ENCODE peak calls at places on chromosome 20, in four cellular contexts. W, L, X and R are unnamed samples.

GRCh38 chr20:38730167-38730988 is 6.1 kb downstream of the SLC32A1 start:
- DNase-seq in X (no peak), W (no peak), L (no peak), R (no peak)

GRCh38 chr20:57654363-57654997 is 34.3 kb upstream of the ZBP1 start:
- DNase-seq in X (peak; percentile 66), L (peak; percentile 79), W (peak; percentile 61), R (no peak)

GRCh38 chr20:37387519-37388269 is 41.8 kb downstream of the SRC start:
- DNase-seq in W (peak; percentile 25), X (no peak), L (no peak), R (no peak)

GRCh38 chr20:46023999-46024398 is 5.0 kb upstream of the SLC12A5 start:
- DNase-seq in X (no peak), L (peak; percentile 54), W (no peak), R (no peak)

GRCh38 chr20:35699914-35700624 is 864 bp downstream of the ROMO1 start:
- DNase-seq in W (no peak), L (no peak), X (no peak), R (no peak)

GRCh38 chr20:54194724-54195438 is 13.0 kb upstream of the PFDN4 start:
- DNase-seq in W (no peak), L (peak; percentile 59), X (no peak), R (no peak)

GRCh38 chr20:64115171-64115911 is 8.0 kb upstream of the NPBWR2 start:
- DNase-seq in L (no peak), W (peak; percentile 45), X (no peak), R (no peak)

GRCh38 chr20:57400262-57400701 is 9.1 kb downstream of the RBM38 start:
- DNase-seq in X (no peak), W (no peak), L (no peak), R (no peak)

GRCh38 chr20:20759132-20759531 is 46.7 kb upstream of the RALGAPA2 start:
- DNase-seq in L (no peak), W (no peak), X (no peak), R (no peak)

GRCh38 chr20:46002008-46002407 is 6.7 kb upstream of the MMP9 start:
- DNase-seq in X (no peak), L (no peak), W (no peak), R (no peak)

GRCh38 chr20:10093087-10093591 is 58.4 kb downstream of the ANKEF1 start:
- DNase-seq in X (peak; percentile 68), W (no peak), L (peak; percentile 90), R (no peak)

GRCh38 chr20:25308671-25309394 is 60.9 kb downstream of the PYGB start:
- DNase-seq in L (peak; percentile 57), X (peak; percentile 82), W (peak; percentile 61), R (no peak)

GRCh38 chr20:34004790-34005457 is 11.2 kb downstream of the RALY start:
- DNase-seq in L (no peak), W (no peak), X (no peak), R (no peak)

GRCh38 chr20:34004227-34004626 is 10.5 kb downstream of the RALY start:
- DNase-seq in L (no peak), W (no peak), X (no peak), R (no peak)

GRCh38 chr20:33999025-33999629 is 5.4 kb downstream of the RALY start:
- DNase-seq in W (no peak), X (peak; percentile 68), L (no peak), R (no peak)

GRCh38 chr20:34001378-34001777 is 7.7 kb downstream of the RALY start:
- DNase-seq in X (no peak), W (no peak), L (no peak), R (no peak)
- H3K4me1 ChIP-seq in X (peaks cover 7% of the 10 kb centered on the region), W (peaks cover 58% of the 10 kb centered on the region), L (no peaks in the 10 kb centered on the region), R (peaks cover 80% of the 10 kb centered on the region)

DNA sequence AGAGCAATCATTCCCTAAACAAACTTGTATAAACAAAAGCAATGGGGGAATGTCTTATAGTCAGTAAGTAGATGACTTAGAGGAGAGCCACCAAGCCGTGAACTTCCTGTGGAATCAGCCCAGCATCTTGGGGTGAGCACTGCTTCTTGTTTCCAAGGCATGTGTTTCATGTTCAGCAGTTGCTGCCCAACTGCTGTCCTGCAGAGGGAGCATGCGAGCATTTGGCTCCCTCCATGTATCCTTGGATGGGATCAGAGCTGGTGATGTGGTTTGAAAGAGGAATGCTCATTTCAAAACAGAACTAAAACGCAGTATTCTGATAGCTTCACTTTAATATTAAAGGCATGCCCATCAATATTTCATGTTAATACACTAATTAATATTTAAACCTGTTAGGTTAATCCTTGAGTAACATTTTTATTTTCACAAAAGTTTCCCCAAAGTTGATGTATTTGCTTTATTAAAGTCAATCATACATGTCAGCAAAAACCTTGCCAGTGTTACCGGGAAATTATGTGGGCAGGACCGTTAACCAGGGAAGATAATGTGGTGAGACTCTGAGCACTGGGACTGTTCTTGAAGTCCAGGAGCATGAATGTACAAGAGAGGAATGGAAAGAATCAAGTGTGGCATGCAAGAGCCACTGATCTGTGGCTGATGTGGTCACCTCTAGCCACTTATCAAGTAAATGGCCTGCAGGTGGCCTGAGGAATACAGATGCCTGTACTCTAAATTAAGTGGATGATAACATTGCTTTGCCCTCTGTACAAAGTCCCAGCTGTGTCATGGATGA is 172.2 kb upstream of the GGTLC1 start:
- DNase-seq in L (peak; percentile 71), W (no peak), X (peak; percentile 65), R (peak; percentile 22)
- TF ChIP-seq CTCF in L (peak; percentile 88), W (peak; percentile 73), X (peak; percentile 87), R (peak; percentile 76)

GRCh38 chr20:17679786-17680127 is 2.3 kb downstream of the RRBP1 start:
- DNase-seq in W (no peak), L (no peak), X (peak; percentile 12), R (no peak)
- H3K4me1 ChIP-seq in W (peaks cover 53% of the 10 kb centered on the region), L (peaks cover 19% of the 10 kb centered on the region), X (peaks cover 18% of the 10 kb centered on the region), R (peaks cover 59% of the 10 kb centered on the region)

GRCh38 chr20:33181482-33182093 is 13.6 kb downstream of the BPIFA2 start:
- DNase-seq in L (no peak), X (no peak), W (no peak), R (no peak)
- TF ChIP-seq CTCF in L (peak; percentile 19), X (no peak), W (no peak), R (no peak)

GRCh38 chr20:62693523-62693922 is 15.1 kb upstream of the NTSR1 start:
- DNase-seq in X (no peak), W (no peak), L (no peak), R (no peak)
- H3K4me1 ChIP-seq in X (no peaks in the 10 kb centered on the region), W (no peaks in the 10 kb centered on the region), L (no peaks in the 10 kb centered on the region), R (no peaks in the 10 kb centered on the region)

DNA sequence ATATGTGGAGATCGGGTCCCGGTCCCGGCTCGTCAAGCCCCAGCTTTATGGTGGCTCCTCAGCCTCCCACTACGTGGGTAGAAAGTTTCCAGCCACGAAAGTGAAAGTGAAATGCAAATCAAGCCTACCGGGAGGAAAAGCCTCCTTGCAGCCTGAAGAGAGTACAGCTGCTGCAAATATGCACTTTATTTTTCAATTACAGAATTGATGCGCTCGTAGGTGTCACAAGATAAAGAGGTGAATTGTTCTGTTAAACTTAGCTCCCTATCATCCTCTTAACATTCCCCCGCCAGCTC is 379 bp upstream of the PCNA start:
- DNase-seq in L (no peak), X (no peak), W (no peak), R (no peak)
- TF ChIP-seq CTCF in L (no peak), X (no peak), W (no peak), R (no peak)

GRCh38 chr20:50552979-50553378 is 42.8 kb downstream of the PTPN1 start:
- DNase-seq in L (no peak), X (no peak), W (no peak), R (no peak)

GRCh38 chr20:50547956-50548355 is 37.8 kb downstream of the PTPN1 start:
- DNase-seq in X (no peak), W (no peak), L (no peak), R (no peak)

GRCh38 chr20:50550531-50550930 is 40.3 kb downstream of the PTPN1 start:
- DNase-seq in L (no peak), X (no peak), W (no peak), R (no peak)

GRCh38 chr20:50548396-50548795 is 38.2 kb downstream of the PTPN1 start:
- DNase-seq in X (no peak), W (no peak), L (no peak), R (no peak)

GRCh38 chr20:50551288-50551687 is 41.1 kb downstream of the PTPN1 start:
- DNase-seq in L (no peak), W (no peak), X (no peak), R (no peak)
- H3K4me1 ChIP-seq in L (no peaks in the 10 kb centered on the region), W (peaks cover 45% of the 10 kb centered on the region), X (peaks cover 5% of the 10 kb centered on the region), R (peaks cover 63% of the 10 kb centered on the region)

GRCh38 chr20:14264869-14265268 is 72.5 kb downstream of the FLRT3 start:
- DNase-seq in L (peak; percentile 53), W (no peak), X (peak; percentile 28), R (no peak)
- TF ChIP-seq CTCF in L (peak; percentile 70), W (peak; percentile 14), X (peak; percentile 42), R (peak; percentile 51)

GRCh38 chr20:59042796-59043621 is 423 bp upstream of the PRELID3B start:
- DNase-seq in X (peak; percentile 92), W (peak; percentile 98), L (peak; percentile 99), R (peak; percentile 93)
- H3K4me1 ChIP-seq in X (peaks cover 5% of the 10 kb centered on the region), W (peaks cover 35% of the 10 kb centered on the region), L (peaks cover 55% of the 10 kb centered on the region), R (peaks cover 46% of the 10 kb centered on the region)

DNA sequence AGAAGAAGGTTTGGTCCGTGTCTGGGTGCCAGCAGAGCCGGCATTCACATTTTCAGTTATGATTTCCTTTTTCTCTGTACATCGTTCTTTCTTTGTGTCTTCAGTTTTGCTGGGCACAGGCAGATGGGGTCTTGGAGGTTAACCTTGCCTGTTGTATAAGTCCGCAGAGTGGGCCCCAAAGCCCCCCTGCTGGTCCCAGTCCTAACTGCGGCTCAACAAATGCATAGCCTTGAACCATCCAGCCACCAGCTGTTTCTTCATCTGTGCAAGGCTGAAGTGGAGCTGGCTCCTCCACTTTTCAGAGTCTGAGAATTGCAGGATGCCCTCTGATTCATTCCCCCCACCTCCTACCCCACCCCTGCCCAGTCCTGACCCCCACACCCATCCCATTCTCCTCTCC is 386.3 kb upstream of the SULF2 start:
- DNase-seq in W (no peak), L (no peak), X (no peak), R (no peak)
- TF ChIP-seq CTCF in W (no peak), L (no peak), X (no peak), R (no peak)